ENCODE peak calls at places on chromosomes 5 and 9, in five cellular contexts. Q is brain microvascular endothelial cell, Z is mucosa of descending colon, I is upper lobe of left lung, X is esophagus squamous epithelium. O is an unnamed sample.

GRCh38 chr5:54178207-54178606 is 132.2 kb downstream of the ARL15 start:
- DNase-seq in Q (no peak), Z (no peak), I (no peak), X (no peak), O (no peak)

GRCh38 chr9:126689027-126689825 is 75.5 kb downstream of the LMX1B start:
- DNase-seq in Q (no peak), Z (no peak), I (no peak), X (no peak), O (no peak)

GRCh38 chr5:179605026-179605833 is 18.2 kb downstream of the HNRNPH1 start:
- DNase-seq in Q (no peak), Z (no peak), I (no peak), X (no peak), O (peak)

GRCh38 chr5:97094579-97095317 is 47.7 kb downstream of the LIX1 start:
- DNase-seq in Q (no peak), Z (no peak), I (no peak), X (no peak), O (no peak)

GRCh38 chr5:140131967-140132409 is 6.3 kb downstream of the IGIP start:
- DNase-seq in Q (peak), Z (no peak), I (no peak), X (no peak), O (peak)

GRCh38 chr5:102421647-102422046 is 77.2 kb downstream of the SLCO6A1 start:
- DNase-seq in Q (no peak), Z (no peak), I (no peak), X (no peak), O (no peak)

GRCh38 chr5:171428849-171429542 is 9.5 kb downstream of the FGF18 start:
- DNase-seq in Q (no peak), Z (no peak), I (no peak), X (no peak), O (no peak)

GRCh38 chr5:10600629-10601245 is 36.9 kb downstream of the ANKRD33B start:
- DNase-seq in Q (no peak), Z (no peak), I (no peak), X (no peak), O (no peak)

GRCh38 chr5:147190236-147190815 is 44.5 kb upstream of the STK32A start:
- DNase-seq in Q (no peak), Z (no peak), I (no peak), X (no peak), O (peak)

GRCh38 chr9:84072621-84073180 is 92.1 kb downstream of the RMI1 start:
- DNase-seq in Q (no peak), Z (no peak), I (no peak), X (no peak), O (no peak)

GRCh38 chr5:119341452-119342349 is 14.1 kb upstream of the TNFAIP8 start:
- DNase-seq in Q (no peak), Z (no peak), I (no peak), X (no peak), O (no peak)

GRCh38 chr5:33299621-33300208 is 141.1 kb upstream of the TARS1 start:
- DNase-seq in Q (peak), Z (peak), I (no peak), X (no peak), O (peak)

DNA sequence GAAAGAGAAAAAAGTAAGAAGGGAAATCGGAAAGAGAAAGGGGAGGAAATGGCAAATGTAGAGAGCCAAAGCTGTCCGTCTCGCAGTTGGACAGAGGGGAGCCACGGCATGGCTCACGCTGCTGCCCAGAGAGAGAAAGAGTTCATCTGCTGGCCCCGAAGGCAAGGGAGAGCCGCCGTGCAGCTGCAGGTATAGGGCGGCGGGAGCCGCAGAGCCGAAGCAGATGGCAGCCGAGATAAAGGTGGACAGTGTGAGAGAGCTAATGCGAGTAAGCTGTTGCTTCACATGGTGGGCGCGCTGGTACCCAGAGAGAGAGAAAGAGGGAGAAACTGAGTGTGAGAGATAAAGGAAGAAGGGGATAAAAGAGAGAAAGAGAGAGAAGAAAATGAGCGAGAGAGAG is 188.4 kb upstream of the PPP1R26 start:
- DNase-seq in Q (no peak), Z (no peak), I (no peak), X (no peak), O (no peak)
- TF ChIP-seq CTCF in Q (no peak), Z (no peak), I (no peak), X (no peak), O (no peak)

GRCh38 chr5:149747833-149748366 is 17.8 kb downstream of the PPARGC1B start:
- DNase-seq in Q (no peak), Z (peak), I (no peak), X (no peak), O (no peak)
- H3K4me3 ChIP-seq in Q (no peak), Z (no peak), I (no peak), X (no peak), O (no peak)

GRCh38 chr9:135079018-135079417 is 8.4 kb upstream of the OLFM1 start:
- DNase-seq in Q (no peak), Z (no peak), I (no peak), X (no peak), O (no peak)

GRCh38 chr9:135076143-135076875 is 11.2 kb upstream of the OLFM1 start:
- DNase-seq in Q (no peak), Z (no peak), I (no peak), X (no peak), O (no peak)

GRCh38 chr9:135078361-135078821 is 9.1 kb upstream of the OLFM1 start:
- DNase-seq in Q (no peak), Z (no peak), I (no peak), X (no peak), O (no peak)

GRCh38 chr9:135076876-135077430 is 10.5 kb upstream of the OLFM1 start:
- DNase-seq in Q (no peak), Z (no peak), I (no peak), X (no peak), O (no peak)

DNA sequence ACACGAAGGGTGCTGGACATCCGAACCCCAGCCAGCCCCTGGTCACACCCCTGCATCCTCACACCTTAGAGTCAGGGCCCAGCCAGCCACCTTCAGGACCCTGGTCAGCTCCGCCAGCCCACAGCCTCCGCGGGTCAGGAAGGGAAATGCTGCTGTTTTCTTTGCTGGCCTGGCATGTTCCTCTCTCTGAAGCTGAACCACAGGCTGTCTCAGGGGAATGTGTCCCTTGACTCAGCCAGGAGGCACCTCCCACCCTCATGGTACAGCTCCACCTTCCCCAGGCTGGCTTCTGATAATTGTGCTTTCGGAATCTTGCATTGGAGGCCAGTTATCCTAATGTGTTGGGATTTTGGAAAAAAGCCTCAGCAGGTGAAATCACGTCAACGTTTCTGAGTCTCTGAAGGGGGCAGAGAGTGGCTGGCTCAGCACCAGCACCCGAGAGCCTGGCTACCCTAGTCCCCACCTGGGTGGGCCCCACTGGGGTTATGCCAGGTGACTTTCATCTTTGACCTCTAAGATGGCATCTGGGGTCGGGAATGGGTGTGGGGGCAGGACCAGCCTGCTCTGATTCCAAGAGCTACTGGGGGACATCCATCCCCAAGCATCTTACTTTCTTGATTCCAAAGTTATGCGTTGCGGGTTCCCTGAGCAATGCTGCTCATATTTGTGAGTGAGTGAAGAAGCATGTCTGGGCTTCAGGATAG is 9.8 kb upstream of the OLFM1 start:
- DNase-seq in Q (peak), Z (no peak), I (no peak), X (no peak), O (peak)
- TF ChIP-seq CTCF in Q (no peak), Z (no peak), I (no peak), X (no peak), O (no peak)

DNA sequence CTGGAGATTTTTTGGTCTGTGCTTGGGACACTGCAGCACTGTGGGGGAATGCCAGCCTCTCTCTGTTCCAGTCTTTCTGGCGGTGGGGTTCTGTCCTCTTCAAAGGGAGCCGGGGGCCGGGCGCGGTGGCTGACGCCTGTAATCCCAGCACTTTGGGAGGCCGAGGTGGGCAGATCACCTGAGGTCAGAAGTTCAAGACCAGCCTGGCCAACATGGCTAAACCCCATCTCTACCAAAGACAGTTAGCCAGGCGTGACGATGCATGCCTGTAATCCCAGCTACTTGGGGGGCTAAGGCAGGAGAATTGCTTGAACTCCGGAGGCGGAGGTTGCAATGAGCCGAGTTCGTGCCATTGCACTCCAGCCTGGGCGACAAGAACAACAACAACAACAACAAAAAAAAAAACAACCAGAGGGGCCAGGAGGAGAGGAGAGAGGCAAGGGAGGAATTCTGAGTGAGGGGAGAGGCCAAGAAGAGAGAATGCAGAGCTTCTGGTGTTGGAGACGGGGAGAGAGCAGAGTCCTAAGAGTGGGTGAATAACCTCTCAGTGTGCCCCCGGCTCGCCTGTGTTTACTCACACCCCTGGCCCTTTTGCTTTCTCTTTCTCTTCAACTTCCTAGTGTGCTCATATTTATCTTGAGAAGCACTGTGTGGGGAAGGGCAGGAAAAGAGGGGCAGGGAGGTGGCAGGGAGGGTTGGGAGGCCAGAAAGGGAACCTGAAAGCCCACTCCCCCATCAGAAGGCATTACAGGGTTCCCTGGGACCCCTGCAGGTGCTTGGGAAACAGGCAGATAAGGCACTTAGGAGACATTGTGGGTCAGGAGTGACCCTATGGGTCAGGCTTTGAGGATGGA is 3.2 kb upstream of the SET start:
- DNase-seq in Q (no peak), Z (peak), I (peak), X (no peak), O (no peak)
- H3K4me3 ChIP-seq in Q (no peak), Z (no peak), I (peak), X (no peak), O (no peak)

DNA sequence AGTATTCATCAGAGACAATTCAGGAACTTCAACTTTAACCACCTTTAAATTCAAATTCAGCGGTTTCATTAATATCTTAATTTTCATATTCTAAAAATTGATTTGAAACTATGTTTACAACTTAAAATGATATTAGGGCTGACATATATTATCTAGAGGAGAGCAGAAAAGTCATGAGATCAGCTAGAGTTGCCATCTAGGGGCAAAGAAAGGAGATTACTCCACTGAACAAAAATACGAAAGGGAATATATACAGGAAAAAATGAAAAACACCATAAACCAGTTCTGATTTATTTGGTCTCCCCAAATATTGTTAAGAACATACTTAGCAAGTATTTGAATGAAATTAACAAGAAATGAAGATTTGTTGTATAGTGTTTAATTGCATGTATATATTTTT is 946.3 kb downstream of the DTWD2 start:
- DNase-seq in Q (no peak), Z (no peak), I (no peak), X (no peak), O (no peak)
- TF ChIP-seq CTCF in Q (no peak), Z (no peak), I (no peak), X (no peak), O (no peak)

DNA sequence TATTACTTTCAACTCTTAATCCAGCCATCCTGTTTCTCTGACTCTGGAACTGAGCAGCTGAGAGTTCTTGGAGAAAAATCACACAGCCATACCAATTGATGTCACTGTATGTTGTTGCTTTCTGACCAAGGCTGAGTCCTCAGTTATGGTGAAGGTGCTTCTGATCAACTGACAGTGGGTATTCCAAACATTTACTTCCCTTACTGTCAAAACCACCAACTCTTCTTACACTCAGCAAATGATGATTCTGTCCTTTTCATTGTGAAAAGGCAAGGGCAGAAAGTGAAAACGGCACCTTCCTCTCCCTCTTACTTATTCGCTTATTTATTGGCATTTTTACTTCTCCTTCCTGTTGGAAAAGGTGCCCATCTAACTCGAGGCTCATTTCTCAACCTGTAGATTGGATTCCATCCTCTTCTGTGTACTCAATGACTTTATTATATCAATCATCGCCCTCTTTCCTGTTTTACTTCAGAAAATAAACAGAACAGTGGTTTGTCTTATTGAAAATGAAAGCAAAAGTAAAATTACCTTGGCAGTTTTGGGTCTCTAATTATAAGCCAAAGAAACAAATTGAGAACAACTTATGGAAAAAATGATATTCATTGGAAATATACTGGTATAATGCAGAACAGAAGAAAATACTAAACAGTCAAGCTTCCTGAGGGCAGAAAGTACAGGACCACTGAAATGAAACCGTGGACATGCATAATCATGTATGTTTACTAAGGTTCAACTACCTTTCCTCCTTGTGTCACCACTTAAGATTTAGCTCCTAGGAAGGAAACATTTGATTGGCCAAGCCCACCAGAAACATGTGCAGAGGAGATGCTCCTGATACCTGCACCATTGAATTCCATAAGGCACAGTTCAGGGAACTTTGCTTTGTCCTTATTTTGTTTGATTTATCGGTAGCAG is 104.5 kb upstream of the CHD1 start:
- DNase-seq in Q (no peak), Z (peak), I (no peak), X (no peak), O (no peak)
- H3K4me3 ChIP-seq in Q (no peak), Z (no peak), I (peak), X (peak), O (peak)

DNA sequence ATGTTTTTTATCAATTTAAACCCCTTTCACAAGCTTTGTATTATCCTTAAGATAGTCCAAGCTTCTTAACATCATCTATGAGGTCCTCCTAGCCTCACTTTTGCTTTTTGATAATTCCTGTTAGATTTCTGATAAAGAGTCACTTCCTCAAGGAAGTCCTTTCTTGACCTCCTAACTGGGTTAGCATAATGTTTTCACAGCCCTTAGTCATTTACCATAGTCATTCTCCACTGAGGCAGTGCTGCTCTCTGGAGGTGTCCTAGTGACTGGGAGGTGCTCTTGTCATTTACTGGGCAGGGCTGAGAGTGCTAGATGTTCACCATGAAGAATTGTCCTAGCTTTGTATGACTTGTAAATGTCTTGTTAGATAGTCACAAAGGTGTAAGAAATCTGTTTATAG is 26.4 kb downstream of the TNPO1 start:
- DNase-seq in Q (peak), Z (peak), I (no peak), X (no peak), O (no peak)
- TF ChIP-seq CTCF in Q (peak), Z (no peak), I (no peak), X (peak), O (no peak)

O was measured in AG10803.